ENCODE peak calls at places on chromosomes 5 and 9, in six cellular contexts. D is K562, K is A549, V is upper lobe of left lung, Q is GM12878, L is HepG2. T is an unnamed sample.

GRCh38 chr5:172740483-172741205 is 30.4 kb downstream of the DUSP1 start:
- ATAC-seq in D (no peak), K (peak), L (no peak), V (peak), Q (no peak), T (peak)

GRCh38 chr5:112253478-112254250 is 165.4 kb downstream of the EPB41L4A start:
- ATAC-seq in V (no peak), D (no peak), Q (no peak), K (no peak), L (no peak), T (peak)

GRCh38 chr5:158903006-158903405 is 196.7 kb downstream of the EBF1 start:
- ATAC-seq in L (no peak), K (no peak), D (no peak), Q (no peak), V (no peak), T (no peak)

GRCh38 chr9:6944896-6945295 is 187.1 kb downstream of the KDM4C start:
- ATAC-seq in D (no peak), V (no peak), Q (no peak), L (no peak), K (no peak), T (no peak)

GRCh38 chr5:98454904-98455303 is 318.6 kb upstream of the RGMB start:
- ATAC-seq in D (no peak), Q (no peak), K (no peak), V (no peak), L (no peak), T (peak)

GRCh38 chr9:108784998-108785397 is 70.8 kb downstream of the ACTL7B start:
- ATAC-seq in K (no peak), D (no peak), Q (no peak), V (no peak), L (no peak), T (peak)

GRCh38 chr5:159341145-159341544 is 10.9 kb upstream of the IL12B start:
- ATAC-seq in K (no peak), Q (no peak), V (no peak), D (no peak), L (no peak), T (no peak)

GRCh38 chr9:72473474-72474241 is 47.8 kb upstream of the TMC1 start:
- ATAC-seq in Q (peak), V (no peak), L (no peak), D (no peak), K (no peak), T (no peak)

GRCh38 chr5:128478386-128479368 is 59.4 kb downstream of the FBN2 start:
- ATAC-seq in L (no peak), V (no peak), Q (no peak), D (no peak), K (no peak), T (no peak)

GRCh38 chr5:165903835-165904234 is 2387.6 kb upstream of the WWC1 start:
- ATAC-seq in V (no peak), D (no peak), Q (no peak), K (no peak), L (no peak), T (no peak)

GRCh38 chr5:41695920-41696582 is 174.2 kb downstream of the OXCT1 start:
- ATAC-seq in Q (peak), D (peak), L (peak), K (no peak), V (no peak), T (no peak)

GRCh38 chr5:88734191-88734640 is 148.8 kb downstream of the MEF2C start:
- ATAC-seq in D (peak), V (no peak), Q (peak), K (no peak), L (no peak), T (no peak)

GRCh38 chr9:8278048-8278447 is 478.5 kb upstream of the DMAC1 start:
- ATAC-seq in Q (no peak), V (no peak), D (no peak), K (no peak), L (no peak), T (no peak)

GRCh38 chr5:134540747-134541733 is 15.6 kb downstream of the JADE2 start:
- ATAC-seq in D (no peak), K (no peak), Q (peak), L (no peak), V (peak), T (no peak)

GRCh38 chr5:62284946-62285891 is 20.8 kb upstream of the KIF2A start:
- ATAC-seq in V (no peak), K (no peak), Q (peak), L (no peak), D (peak), T (no peak)

GRCh38 chr9:76351006-76351405 is 43.2 kb downstream of the RFK start:
- ATAC-seq in D (no peak), K (no peak), V (no peak), L (no peak), Q (no peak), T (no peak)

GRCh38 chr9:31699836-31700235 is 684.6 kb upstream of the ACO1 start:
- ATAC-seq in V (no peak), L (no peak), K (no peak), Q (no peak), D (no peak), T (no peak)

GRCh38 chr5:138536215-138536614 is 6.8 kb downstream of the ETF1 start:
- ATAC-seq in V (no peak), D (no peak), L (no peak), Q (no peak), K (peak), T (no peak)

GRCh38 chr5:155738616-155739015 is 588.3 kb upstream of the SGCD start:
- ATAC-seq in L (no peak), K (no peak), V (no peak), D (no peak), Q (no peak), T (no peak)

GRCh38 chr9:109113892-109114609 is 5.7 kb downstream of the TMEM245 start:
- ATAC-seq in V (peak), L (no peak), D (peak), Q (no peak), K (no peak), T (peak)

GRCh38 chr5:159465604-159466003 is 135.3 kb upstream of the IL12B start:
- ATAC-seq in V (no peak), Q (no peak), K (no peak), D (no peak), L (no peak), T (no peak)

GRCh38 chr5:117888688-117889087 is 1099.7 kb downstream of the DTWD2 start:
- ATAC-seq in D (no peak), K (no peak), Q (peak), L (no peak), V (no peak), T (no peak)

GRCh38 chr5:136686192-136686872 is 321.0 kb upstream of the TRPC7 start:
- ATAC-seq in D (peak), L (peak), Q (peak), V (no peak), K (no peak), T (no peak)

GRCh38 chr5:67181648-67182218 is 14.9 kb downstream of the CD180 start:
- ATAC-seq in L (no peak), D (peak), V (no peak), K (no peak), Q (no peak), T (no peak)

GRCh38 chr9:92654481-92655301 is 15.2 kb downstream of the IPPK start:
- ATAC-seq in Q (no peak), L (no peak), V (no peak), D (no peak), K (no peak), T (peak)

GRCh38 chr5:32298056-32298420 is 14.7 kb downstream of the MTMR12 start:
- ATAC-seq in D (peak), L (peak), K (no peak), Q (peak), V (peak), T (no peak)

GRCh38 chr9:69207503-69207902 is 33.4 kb downstream of the TJP2 start:
- ATAC-seq in D (peak), V (no peak), K (no peak), L (peak), Q (peak), T (no peak)

GRCh38 chr9:78150983-78151356 is 84.9 kb upstream of the CEP78 start:
- ATAC-seq in V (no peak), K (no peak), L (no peak), D (no peak), Q (no peak), T (no peak)

GRCh38 chr5:42377496-42377895 is 45.7 kb upstream of the GHR start:
- ATAC-seq in K (no peak), L (no peak), D (no peak), Q (no peak), V (no peak), T (peak)

GRCh38 chr5:80216753-80217596 is 38.9 kb downstream of the SERINC5 start:
- ATAC-seq in Q (no peak), D (no peak), V (peak), L (no peak), K (no peak), T (peak)

GRCh38 chr5:61329729-61330128 is 2.3 kb upstream of the ZSWIM6 start:
- ATAC-seq in V (no peak), K (no peak), L (no peak), D (no peak), Q (peak), T (no peak)

GRCh38 chr5:178445534-178445933 is 144.7 kb downstream of the COL23A1 start:
- ATAC-seq in D (no peak), Q (no peak), L (no peak), K (no peak), V (no peak), T (no peak)

GRCh38 chr5:73783823-73784222 is 157.8 kb downstream of the ARHGEF28 start:
- ATAC-seq in K (peak), V (no peak), L (peak), Q (peak), D (no peak), T (no peak)

GRCh38 chr9:136539427-136540412 is 6.1 kb downstream of the NOTCH1 start:
- ATAC-seq in Q (peak), L (no peak), D (peak), V (peak), K (no peak), T (peak)
- TF ChIP-seq EP300 in Q (no peak), L (no peak), D (no peak), V (no peak), K (no peak), T (no peak)

GRCh38 chr5:161696992-161697391 is 11.5 kb downstream of the GABRA6 start:
- ATAC-seq in L (no peak), Q (no peak), K (no peak), D (no peak), V (no peak), T (no peak)

GRCh38 chr5:161703528-161703927 is 18.0 kb downstream of the GABRA6 start:
- ATAC-seq in K (no peak), Q (no peak), D (no peak), V (no peak), L (no peak), T (no peak)

GRCh38 chr5:161700065-161700464 is 14.5 kb downstream of the GABRA6 start:
- ATAC-seq in V (no peak), L (no peak), Q (no peak), K (no peak), D (no peak), T (no peak)
- TF ChIP-seq EP300 in V (no peak), L (no peak), Q (no peak), K (no peak), D (no peak), T (no peak)

DNA sequence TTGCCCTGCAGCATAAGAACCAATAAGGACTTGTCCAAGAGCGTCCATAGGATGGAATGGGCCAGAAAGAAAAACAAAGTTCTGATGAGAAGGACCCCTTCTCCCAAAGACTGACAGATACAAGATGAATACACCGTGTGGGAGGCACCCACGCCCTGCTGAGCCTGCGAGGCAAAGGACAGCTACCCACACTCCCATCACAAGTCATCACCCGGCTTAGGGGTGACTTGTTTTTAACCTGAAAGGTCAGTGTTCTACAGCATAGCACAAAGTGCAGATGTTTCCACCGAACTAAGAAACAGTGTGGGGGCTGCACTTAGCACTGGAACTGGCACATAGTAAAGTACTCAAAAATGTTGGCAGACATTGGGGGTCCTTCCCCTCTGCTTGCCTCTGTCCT is 13.9 kb downstream of the TNIP1 start:
- ATAC-seq in L (no peak), K (no peak), D (no peak), V (no peak), Q (no peak), T (no peak)
- TF ChIP-seq EP300 in L (no peak), K (no peak), D (no peak), V (no peak), Q (no peak), T (no peak)

GRCh38 chr9:111631071-111631971 is at the start of gene DNAJC25:
- ATAC-seq in Q (peak), V (peak), K (peak), L (peak), D (peak), T (peak)
- TF ChIP-seq EP300 in Q (no peak), V (no peak), K (no peak), L (peak), D (peak), T (no peak)

GRCh38 chr9:133252301-133252776 is 22.7 kb downstream of the ABO start:
- ATAC-seq in Q (no peak), K (no peak), L (no peak), V (peak), D (peak), T (peak)
- TF ChIP-seq EP300 in Q (no peak), K (no peak), L (no peak), V (no peak), D (no peak), T (no peak)

GRCh38 chr5:119439140-119439625 is 13.1 kb upstream of the HSD17B4 start:
- ATAC-seq in L (peak), K (peak), V (peak), Q (peak), D (peak), T (no peak)
- TF ChIP-seq EP300 in L (no peak), K (no peak), V (no peak), Q (no peak), D (no peak), T (no peak)

GRCh38 chr9:16282718-16283117 is 587.8 kb downstream of the BNC2 start:
- ATAC-seq in K (no peak), L (no peak), V (no peak), Q (no peak), D (no peak), T (no peak)

GRCh38 chr9:16278420-16278999 is 592.0 kb downstream of the BNC2 start:
- ATAC-seq in K (no peak), Q (no peak), D (no peak), V (no peak), L (no peak), T (no peak)

GRCh38 chr9:16277471-16277870 is 593.0 kb downstream of the BNC2 start:
- ATAC-seq in D (no peak), K (no peak), V (no peak), L (no peak), Q (no peak), T (no peak)

GRCh38 chr9:16282216-16282615 is 588.3 kb downstream of the BNC2 start:
- ATAC-seq in D (no peak), Q (no peak), V (no peak), K (no peak), L (no peak), T (no peak)

DNA sequence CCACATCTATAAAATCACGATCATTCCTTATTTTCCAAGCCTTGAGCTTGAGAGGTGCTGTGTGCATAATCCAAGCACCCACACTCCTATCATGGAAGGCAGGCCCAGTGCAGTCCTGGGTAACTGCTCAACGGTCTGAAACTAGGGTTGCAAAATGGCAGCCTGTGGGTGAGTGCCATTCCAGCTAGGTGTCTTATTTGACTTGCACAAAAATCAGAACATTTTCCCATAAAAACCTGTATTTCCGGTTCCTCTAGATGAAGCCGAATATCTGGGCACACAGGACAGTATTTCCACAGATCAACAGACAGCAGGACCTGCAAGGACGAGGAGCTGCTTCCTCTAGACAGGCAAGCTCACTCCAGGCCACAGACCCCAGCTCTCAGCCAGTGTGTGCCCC is 588.8 kb downstream of the BNC2 start:
- ATAC-seq in V (no peak), K (no peak), D (no peak), Q (no peak), L (no peak), T (no peak)
- TF ChIP-seq EP300 in V (no peak), K (no peak), D (no peak), Q (no peak), L (no peak), T (no peak)

GRCh38 chr9:89218040-89218928 is 39.7 kb upstream of the SHC3 start:
- ATAC-seq in L (no peak), D (no peak), K (no peak), Q (no peak), V (no peak), T (no peak)
- TF ChIP-seq EP300 in L (no peak), D (no peak), K (no peak), Q (no peak), V (no peak), T (no peak)